ENCODE peak calls at places on chromosome 4, in seven cellular contexts. T is GM12891, J is GM12878, Y is K562, F is H1, I is HepG2, L is SK-N-SH. H is an unnamed sample.

GRCh38 chr4:109648997-109649575 is 54.2 kb downstream of the CASP6 start:
- DNase-seq in T (no peak), J (no peak), Y (no peak), F (no peak), I (no peak), L (no peak), H (no peak)

GRCh38 chr4:73615613-73616012 is 4.6 kb downstream of the RASSF6 start:
- DNase-seq in T (no peak), J (no peak), Y (no peak), F (no peak), I (peak; percentile 41), L (no peak), H (no peak)

GRCh38 chr4:176230827-176231226 is 35.4 kb upstream of the SPATA4 start:
- DNase-seq in T (no peak), J (no peak), Y (no peak), F (no peak), I (no peak), L (no peak), H (no peak)

GRCh38 chr4:185470503-185471195 is 884 bp downstream of the CCDC110 start:
- DNase-seq in T (no peak), J (no peak), Y (peak; percentile 38), F (peak; percentile 71), I (peak; percentile 4), L (peak; percentile 31), H (no peak)

GRCh38 chr4:4860381-4860802 is 927 bp downstream of the MSX1 start:
- DNase-seq in T (no peak), J (no peak), Y (no peak), F (peak; percentile 58), I (peak; percentile 24), L (no peak), H (no peak)

GRCh38 chr4:67712000-67712625 is 11.2 kb upstream of the UBA6 start:
- DNase-seq in T (no peak), J (no peak), Y (no peak), F (no peak), I (no peak), L (peak; percentile 42), H (no peak)

GRCh38 chr4:134777626-134778025 is 576.0 kb upstream of the PABPC4L start:
- DNase-seq in T (no peak), J (no peak), Y (no peak), F (no peak), I (no peak), L (peak; percentile 1), H (no peak)

GRCh38 chr4:1487761-1488160 is 81.5 kb upstream of the NKX1-1 start:
- DNase-seq in T (no peak), J (no peak), Y (no peak), F (no peak), I (no peak), L (no peak), H (no peak)

GRCh38 chr4:102687982-102688433 is 72.8 kb downstream of the MANBA start:
- DNase-seq in T (no peak), J (no peak), Y (no peak), F (no peak), I (no peak), L (no peak), H (no peak)

GRCh38 chr4:7186081-7186480 is 6.3 kb upstream of the SORCS2 start:
- DNase-seq in T (no peak), J (no peak), Y (peak; percentile 17), F (no peak), I (peak; percentile 24), L (peak; percentile 73), H (no peak)

GRCh38 chr4:101862595-101862994 is 72.1 kb downstream of the BANK1 start:
- DNase-seq in T (no peak), J (no peak), Y (no peak), F (no peak), I (no peak), L (no peak), H (no peak)

GRCh38 chr4:83454626-83455025 is 997 bp downstream of the HELQ start:
- DNase-seq in T (no peak), J (no peak), Y (peak; percentile 39), F (no peak), I (no peak), L (no peak), H (no peak)

GRCh38 chr4:184785813-184786212 is 40.0 kb downstream of the ACSL1 start:
- DNase-seq in T (no peak), J (no peak), Y (no peak), F (no peak), I (no peak), L (no peak), H (no peak)

GRCh38 chr4:176014583-176015108 is 51.0 kb upstream of the WDR17 start:
- DNase-seq in T (no peak), J (no peak), Y (no peak), F (no peak), I (no peak), L (no peak), H (no peak)

GRCh38 chr4:159526172-159526571 is 423.3 kb downstream of the RAPGEF2 start:
- DNase-seq in T (no peak), J (no peak), Y (no peak), F (no peak), I (no peak), L (no peak), H (no peak)

GRCh38 chr4:1565598-1566295 is 118.4 kb downstream of the FAM53A start:
- DNase-seq in T (no peak), J (no peak), Y (no peak), F (no peak), I (no peak), L (no peak), H (no peak)

GRCh38 chr4:185773419-185773818 is 38.6 kb downstream of the SORBS2 start:
- DNase-seq in T (no peak), J (no peak), Y (no peak), F (no peak), I (no peak), L (no peak), H (no peak)

GRCh38 chr4:117068120-117068519 is 17.3 kb downstream of the TRAM1L1 start:
- DNase-seq in T (no peak), J (no peak), Y (no peak), F (no peak), I (no peak), L (no peak), H (no peak)

GRCh38 chr4:88661724-88662123 is 35.9 kb downstream of the NAP1L5 start:
- DNase-seq in T (no peak), J (no peak), Y (no peak), F (no peak), I (no peak), L (no peak), H (no peak)

GRCh38 chr4:169243808-169244207 is 26.9 kb downstream of the SH3RF1 start:
- DNase-seq in T (no peak), J (no peak), Y (no peak), F (no peak), I (peak; percentile 73), L (no peak), H (no peak)
- TF ChIP-seq TAF1 in T (no peak), J (no peak), Y (no peak), F (no peak), I (no peak), L (no peak), H (no peak)

GRCh38 chr4:100826067-100826466 is 308.2 kb upstream of the EMCN start:
- DNase-seq in T (no peak), J (peak; percentile 53), Y (no peak), F (no peak), I (no peak), L (no peak), H (no peak)

GRCh38 chr4:100828364-100828763 is 310.5 kb upstream of the EMCN start:
- DNase-seq in T (no peak), J (no peak), Y (no peak), F (no peak), I (no peak), L (no peak), H (no peak)

GRCh38 chr4:100826808-100827548 is 309.2 kb upstream of the EMCN start:
- DNase-seq in T (no peak), J (no peak), Y (no peak), F (no peak), I (no peak), L (no peak), H (no peak)

GRCh38 chr4:100827756-100828155 is 309.9 kb upstream of the EMCN start:
- DNase-seq in T (no peak), J (no peak), Y (no peak), F (no peak), I (no peak), L (no peak), H (no peak)

GRCh38 chr4:100828986-100829685 is 311.3 kb upstream of the EMCN start:
- DNase-seq in T (no peak), J (no peak), Y (no peak), F (no peak), I (no peak), L (no peak), H (no peak)
- TF ChIP-seq TAF1 in T (no peak), J (no peak), Y (no peak), F (no peak), I (no peak), L (no peak), H (no peak)

GRCh38 chr4:114386637-114387233 is 211.9 kb upstream of the UGT8 start:
- DNase-seq in T (peak; percentile 4), J (peak; percentile 5), Y (peak; percentile 18), F (no peak), I (peak; percentile 5), L (peak; percentile 24), H (no peak)
- TF ChIP-seq TAF1 in T (no peak), J (no peak), Y (no peak), F (no peak), I (no peak), L (no peak), H (no peak)

GRCh38 chr4:149841686-149842085 is 26.0 kb upstream of the IQCM start:
- DNase-seq in T (no peak), J (no peak), Y (no peak), F (no peak), I (no peak), L (no peak), H (no peak)
- TF ChIP-seq TAF1 in T (no peak), J (no peak), Y (no peak), F (no peak), I (no peak), L (no peak), H (no peak)

GRCh38 chr4:113673450-113673849 is 88.1 kb downstream of the CAMK2D start:
- DNase-seq in T (no peak), J (no peak), Y (no peak), F (no peak), I (no peak), L (no peak), H (no peak)
- TF ChIP-seq TAF1 in T (no peak), J (no peak), Y (no peak), F (no peak), I (no peak), L (no peak), H (no peak)

DNA sequence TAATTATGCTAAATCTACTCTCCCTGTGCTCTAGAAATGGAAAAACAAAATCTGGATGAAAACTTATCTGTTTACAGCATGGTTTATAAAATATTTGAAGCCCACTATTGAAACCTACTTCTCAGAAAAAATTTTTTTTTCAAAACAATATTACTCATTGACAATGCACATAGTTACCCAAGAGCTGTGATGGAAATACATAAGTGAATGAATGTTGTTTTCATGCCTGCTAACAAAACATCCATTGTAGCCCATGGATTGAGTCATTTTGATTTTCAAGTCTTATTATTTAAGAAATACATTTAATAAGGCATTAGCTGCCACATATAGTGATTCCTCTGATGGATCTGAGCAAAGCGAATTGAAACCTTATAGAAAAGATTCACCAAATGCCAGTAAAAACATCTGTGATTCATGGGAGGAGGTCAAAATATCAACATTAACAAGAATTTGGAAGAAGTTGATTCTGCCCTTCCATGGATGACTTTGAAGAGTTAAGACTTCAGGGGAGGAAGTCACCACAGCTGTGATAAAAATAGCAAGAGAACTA is 144.7 kb upstream of the HHIP start:
- DNase-seq in T (no peak), J (no peak), Y (no peak), F (no peak), I (no peak), L (no peak), H (no peak)
- TF ChIP-seq TAF1 in T (no peak), J (no peak), Y (no peak), F (no peak), I (no peak), L (no peak), H (no peak)

H was measured in GM12892.